ENCODE peak calls at places on chromosomes 7 and 10, in four cellular contexts. L, W, Q and C are unnamed samples.

GRCh38 chr10:52172581-52172980 is 141.5 kb upstream of the DKK1 start:
- DNase-seq in L (no peak), W (no peak), Q (no peak), C (no peak)

GRCh38 chr7:1899201-1899600 is 229.1 kb downstream of the ELFN1 start:
- DNase-seq in L (no peak), W (no peak), Q (peak), C (no peak)

GRCh38 chr7:67644149-67644548 is 647.5 kb downstream of the TYW1 start:
- DNase-seq in L (no peak), W (no peak), Q (no peak), C (no peak)

GRCh38 chr7:128937647-128938523 is at the start of gene IRF5:
- DNase-seq in L (peak), W (peak), Q (peak), C (peak)

GRCh38 chr7:30365626-30366025 is 81.2 kb downstream of the ZNRF2 start:
- DNase-seq in L (no peak), W (no peak), Q (no peak), C (no peak)

GRCh38 chr7:94059747-94060146 is 55.6 kb upstream of the BET1 start:
- DNase-seq in L (no peak), W (peak), Q (no peak), C (no peak)

GRCh38 chr7:93945756-93946540 is 24.4 kb downstream of the GNG11 start:
- DNase-seq in L (no peak), W (no peak), Q (no peak), C (no peak)

GRCh38 chr10:77949167-77949566 is 22.6 kb upstream of the DLG5 start:
- DNase-seq in L (no peak), W (no peak), Q (no peak), C (no peak)

GRCh38 chr10:20596065-20596760 is 300.9 kb downstream of the NEBL start:
- DNase-seq in L (no peak), W (no peak), Q (no peak), C (no peak)

GRCh38 chr10:27529010-27529783 is 25.1 kb downstream of the RAB18 start:
- DNase-seq in L (no peak), W (no peak), Q (no peak), C (no peak)

GRCh38 chr7:50347693-50348092 is 43.2 kb downstream of the IKZF1 start:
- DNase-seq in L (no peak), W (no peak), Q (no peak), C (no peak)

GRCh38 chr10:111211756-111212155 is 134.9 kb downstream of the ADRA2A start:
- DNase-seq in L (no peak), W (no peak), Q (no peak), C (no peak)

GRCh38 chr10:114917927-114918672 is 19.9 kb upstream of the TRUB1 start:
- DNase-seq in L (no peak), W (no peak), Q (no peak), C (no peak)

GRCh38 chr7:136183981-136184380 is 206.8 kb upstream of the MTPN start:
- DNase-seq in L (no peak), W (no peak), Q (no peak), C (no peak)

GRCh38 chr7:82810558-82811259 is 352.0 kb downstream of the PCLO start:
- DNase-seq in L (no peak), W (peak), Q (no peak), C (no peak)

GRCh38 chr7:46486264-46487206 is 565.5 kb upstream of the IGFBP3 start:
- DNase-seq in L (no peak), W (peak), Q (no peak), C (no peak)

GRCh38 chr10:129607607-129608006 is 140.6 kb downstream of the MGMT start:
- DNase-seq in L (no peak), W (no peak), Q (no peak), C (no peak)

GRCh38 chr7:1675036-1675671 is 5.1 kb downstream of the ELFN1 start:
- DNase-seq in L (no peak), W (no peak), Q (peak), C (no peak)

GRCh38 chr7:136868496-136869005 is at the start of gene CHRM2:
- DNase-seq in L (no peak), W (no peak), Q (peak), C (no peak)

GRCh38 chr7:139095194-139095659 is 14.3 kb downstream of the ZC3HAV1 start:
- DNase-seq in L (peak), W (peak), Q (peak), C (peak)

DNA sequence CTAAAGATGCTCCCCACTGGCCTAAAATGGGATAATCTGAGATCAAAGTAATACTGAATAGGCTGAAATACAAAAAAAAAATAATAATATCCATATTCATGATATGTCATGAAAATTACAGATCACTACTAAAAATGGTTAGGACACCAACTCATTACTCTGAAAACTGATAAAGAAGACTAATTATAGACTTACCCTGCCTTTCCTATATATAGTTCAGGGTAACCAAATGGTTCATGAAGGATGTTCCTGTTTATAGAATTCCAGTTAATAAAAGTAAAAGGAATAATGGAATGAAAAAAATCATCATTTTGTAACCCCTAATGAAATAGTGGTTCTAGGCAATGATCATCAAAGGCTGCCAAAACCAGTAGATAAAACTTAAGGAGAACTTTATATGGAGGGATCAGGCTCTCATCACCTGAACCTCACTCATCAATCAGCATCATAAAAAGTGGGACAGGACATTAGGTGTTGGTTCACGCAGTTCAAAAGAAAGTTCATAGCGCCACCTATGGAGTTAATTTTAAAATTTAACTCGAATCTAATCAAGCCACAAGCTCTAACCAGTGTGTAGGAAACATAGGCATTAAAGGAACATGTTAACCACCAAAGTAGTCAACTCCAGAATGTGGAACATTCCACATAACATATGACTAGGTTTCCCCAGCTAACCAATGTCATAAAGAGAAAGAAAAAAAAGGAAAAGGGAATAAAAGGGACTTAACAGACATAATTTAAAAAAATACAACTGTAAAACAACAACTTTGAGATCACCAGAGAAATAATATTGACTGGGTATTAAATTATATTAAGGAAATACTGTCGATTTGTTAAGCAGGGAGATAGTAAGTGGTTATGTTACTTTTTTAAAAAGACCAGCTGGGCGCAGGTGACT is 35.7 kb downstream of the P4HA1 start:
- DNase-seq in L (peak), W (peak), Q (no peak), C (no peak)
- TF ChIP-seq CTCF in L (peak), W (peak), Q (peak), C (peak)

DNA sequence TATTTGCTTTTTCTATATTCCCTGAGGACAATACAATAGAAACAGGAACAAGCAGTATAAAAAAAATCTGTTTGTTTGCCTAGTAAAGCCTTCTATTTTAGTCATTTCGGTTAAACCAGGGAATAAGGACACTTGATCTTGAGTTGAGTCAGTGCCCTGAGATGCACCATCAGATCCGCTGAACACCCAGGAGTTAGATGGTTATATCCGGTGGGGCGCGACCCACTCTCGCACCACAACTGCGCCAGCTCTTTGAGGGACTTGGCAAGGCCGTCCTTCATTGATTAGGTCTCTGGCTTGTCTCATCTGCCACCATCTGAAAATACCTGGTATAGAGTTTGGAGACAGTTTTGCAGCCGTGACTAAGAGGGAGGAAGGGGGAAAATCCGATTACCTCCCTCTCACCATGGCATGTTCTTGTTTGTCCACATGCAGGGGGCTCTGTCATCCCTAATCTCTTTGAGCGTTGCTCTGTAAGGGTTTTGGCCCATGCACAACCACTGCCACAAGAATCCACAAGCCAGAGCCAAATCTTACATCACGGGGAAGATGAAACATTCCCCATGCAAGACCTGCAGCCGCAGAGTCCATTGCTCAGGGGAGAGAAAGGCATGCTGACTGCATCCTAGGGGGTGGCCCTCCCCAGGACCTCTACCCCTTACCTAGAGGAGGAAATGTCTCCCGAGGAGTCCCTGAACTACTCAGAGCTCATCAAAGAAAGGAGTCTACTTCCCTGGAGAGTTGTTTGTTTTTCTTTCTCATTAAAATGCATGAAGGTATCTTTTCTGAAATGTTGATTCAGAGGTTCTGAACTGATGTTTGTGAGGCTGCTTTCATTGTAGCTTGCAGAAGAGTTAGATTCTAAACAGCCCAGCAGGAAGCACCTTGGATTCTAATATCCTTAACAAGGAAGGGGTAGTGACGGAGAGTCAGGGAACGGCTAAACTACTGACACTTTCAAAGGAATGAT is 101.6 kb upstream of the FAM171A1 start:
- DNase-seq in L (no peak), W (no peak), Q (no peak), C (no peak)
- TF ChIP-seq CTCF in L (no peak), W (no peak), Q (no peak), C (no peak)

GRCh38 chr10:15436696-15437095 is 65.6 kb upstream of the FAM171A1 start:
- DNase-seq in L (no peak), W (no peak), Q (no peak), C (no peak)
- TF ChIP-seq CTCF in L (no peak), W (no peak), Q (no peak), C (no peak)

GRCh38 chr10:131242007-131242406 is 69.5 kb downstream of the TCERG1L start:
- DNase-seq in L (no peak), W (no peak), Q (peak), C (no peak)
- TF ChIP-seq CTCF in L (peak), W (peak), Q (no peak), C (no peak)

DNA sequence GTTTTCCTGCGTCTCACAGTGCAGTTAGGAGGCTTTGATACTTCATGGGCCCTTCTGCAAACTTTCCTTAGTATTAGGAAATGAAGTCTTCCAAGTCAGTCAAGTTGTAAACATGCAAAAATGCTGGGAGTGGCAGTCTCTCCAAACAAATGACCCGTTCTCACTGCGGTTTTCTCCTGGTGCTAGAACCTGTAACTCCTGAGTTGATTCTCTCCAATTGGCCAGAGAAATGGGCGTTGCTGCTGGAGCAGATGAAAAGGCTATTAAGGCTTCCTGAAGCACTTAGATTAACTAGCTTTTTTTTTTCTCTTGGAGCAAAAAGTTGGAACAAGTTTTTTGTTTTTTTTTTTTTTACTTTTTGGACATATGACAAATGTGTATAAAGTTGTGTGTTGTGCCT is 393.9 kb upstream of the GALNT17 start:
- DNase-seq in L (no peak), W (no peak), Q (no peak), C (no peak)
- TF ChIP-seq CTCF in L (no peak), W (no peak), Q (no peak), C (no peak)

DNA sequence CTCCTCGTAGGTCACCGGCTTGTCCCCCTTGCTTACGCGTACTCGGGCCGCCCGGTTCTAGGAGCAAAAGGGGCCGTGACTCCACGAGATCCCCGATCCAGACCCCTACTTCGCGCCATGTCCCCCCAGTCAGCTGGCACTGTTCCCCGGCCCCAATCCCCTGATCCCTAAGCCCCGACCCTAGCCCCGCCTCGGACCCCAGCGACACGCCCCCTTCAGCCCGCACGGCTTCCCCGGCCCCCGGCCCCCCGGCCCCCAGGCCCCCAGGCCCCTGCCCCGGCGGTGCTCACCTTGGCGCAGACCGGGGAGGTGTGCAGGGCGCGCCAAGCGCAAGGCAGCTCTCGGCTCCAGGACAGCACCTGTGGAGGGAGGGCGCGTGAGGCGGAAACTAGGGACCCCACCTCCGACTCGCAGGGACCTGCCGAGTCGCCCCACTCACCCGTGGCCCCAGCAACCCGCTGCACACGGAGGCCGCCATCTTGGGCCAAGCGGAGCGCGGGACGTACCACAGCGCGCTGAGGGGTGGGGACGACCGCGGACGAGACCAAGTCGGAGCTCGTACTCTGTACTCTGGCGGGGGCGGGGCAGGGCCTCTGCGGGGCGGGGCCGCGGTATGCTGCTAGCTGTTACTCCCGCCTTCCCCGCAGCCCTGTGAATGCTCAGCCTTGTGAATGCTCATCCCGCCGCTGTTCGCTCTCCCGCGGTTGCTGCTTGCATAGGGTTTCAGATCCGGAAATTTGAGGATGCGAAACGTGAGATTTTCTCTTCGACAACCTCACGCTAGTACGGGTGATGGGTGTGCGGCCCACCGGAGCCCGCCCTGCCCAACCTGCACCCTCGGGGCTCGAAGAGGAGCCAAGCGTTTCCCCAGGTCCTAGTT is at the start of gene MRPS24:
- DNase-seq in L (peak), W (peak), Q (peak), C (peak)
- TF ChIP-seq CTCF in L (no peak), W (no peak), Q (no peak), C (no peak)

GRCh38 chr10:106355450-106355849 is 809.1 kb downstream of the SORCS1 start:
- DNase-seq in L (no peak), W (peak), Q (no peak), C (no peak)
- TF ChIP-seq CTCF in L (no peak), W (no peak), Q (no peak), C (no peak)

GRCh38 chr10:12975906-12976305 is 25.6 kb downstream of the CCDC3 start:
- DNase-seq in L (no peak), W (no peak), Q (no peak), C (no peak)

GRCh38 chr10:12974845-12975199 is 26.7 kb downstream of the CCDC3 start:
- DNase-seq in L (no peak), W (no peak), Q (no peak), C (no peak)

GRCh38 chr10:12973149-12973718 is 28.3 kb downstream of the CCDC3 start:
- DNase-seq in L (no peak), W (no peak), Q (no peak), C (no peak)

GRCh38 chr10:12974123-12974844 is 27.2 kb downstream of the CCDC3 start:
- DNase-seq in L (no peak), W (no peak), Q (no peak), C (no peak)

DNA sequence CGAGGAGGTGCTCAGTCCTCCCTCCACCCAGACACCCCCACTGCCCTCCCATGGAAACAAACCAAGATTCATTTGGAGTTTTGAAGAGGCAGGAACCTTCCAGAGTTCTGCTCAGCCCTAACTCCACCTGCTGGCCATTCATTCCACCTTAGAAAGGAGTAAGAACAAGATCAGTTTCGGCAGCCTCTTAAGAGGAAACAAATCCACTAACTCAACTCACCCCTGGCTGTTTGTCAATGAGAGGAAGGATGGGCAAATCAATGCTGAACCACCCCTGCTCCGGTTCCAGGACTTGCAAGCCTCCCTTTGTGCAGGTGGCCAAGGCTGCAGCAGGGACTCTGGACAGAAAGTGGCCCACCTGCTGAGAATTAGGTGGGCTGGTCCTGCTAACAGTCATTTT is 26.2 kb downstream of the CCDC3 start:
- DNase-seq in L (no peak), W (peak), Q (no peak), C (no peak)
- TF ChIP-seq CTCF in L (no peak), W (peak), Q (no peak), C (peak)

GRCh38 chr10:22301193-22301592 is 15.0 kb upstream of the COMMD3 start:
- DNase-seq in L (no peak), W (no peak), Q (no peak), C (no peak)
- TF ChIP-seq CTCF in L (no peak), W (peak), Q (no peak), C (peak)